ENCODE peak calls at places on chromosome 19, in five cellular contexts. One of them, this sample, is unnamed.

GRCh38 chr19:45403781-45404556 is 900 bp downstream of the PPP1R13L start:
- DNase-seq in left ventricle myocardium inferior: peak; percentile 75
- DNase-seq in adrenal gland: peak; percentile 68
- DNase-seq in effector memory CD4-positive, alpha-beta T cell: peak; percentile 42
- DNase-seq in right lobe of liver: peak; percentile 67
- DNase-seq in this sample: no peak

GRCh38 chr19:41521860-41522555 is 54.0 kb upstream of the CEACAM21 start:
- DNase-seq in left ventricle myocardium inferior: no peak
- DNase-seq in adrenal gland: no peak
- DNase-seq in effector memory CD4-positive, alpha-beta T cell: peak; percentile 27
- DNase-seq in right lobe of liver: no peak
- DNase-seq in this sample: no peak

GRCh38 chr19:36837525-36837901 is 674 bp downstream of the ZNF790 start:
- DNase-seq in left ventricle myocardium inferior: no peak
- DNase-seq in adrenal gland: no peak
- DNase-seq in effector memory CD4-positive, alpha-beta T cell: no peak
- DNase-seq in right lobe of liver: peak; percentile 61
- DNase-seq in this sample: no peak

GRCh38 chr19:18682807-18683108 is 722 bp upstream of the CRTC1 start:
- DNase-seq in left ventricle myocardium inferior: no peak
- DNase-seq in adrenal gland: no peak
- DNase-seq in effector memory CD4-positive, alpha-beta T cell: no peak
- DNase-seq in right lobe of liver: no peak
- DNase-seq in this sample: no peak

GRCh38 chr19:55373993-55374757 is 2.5 kb upstream of the TMEM190 start:
- DNase-seq in left ventricle myocardium inferior: no peak
- DNase-seq in adrenal gland: no peak
- DNase-seq in effector memory CD4-positive, alpha-beta T cell: no peak
- DNase-seq in right lobe of liver: no peak
- DNase-seq in this sample: no peak

GRCh38 chr19:41311072-41311471 is 1.1 kb downstream of the CCDC97 start:
- DNase-seq in left ventricle myocardium inferior: no peak
- DNase-seq in adrenal gland: no peak
- DNase-seq in effector memory CD4-positive, alpha-beta T cell: no peak
- DNase-seq in right lobe of liver: no peak
- DNase-seq in this sample: no peak

GRCh38 chr19:596263-596655 is 6.6 kb downstream of the HCN2 start:
- DNase-seq in left ventricle myocardium inferior: no peak
- DNase-seq in adrenal gland: no peak
- DNase-seq in effector memory CD4-positive, alpha-beta T cell: no peak
- DNase-seq in right lobe of liver: no peak
- DNase-seq in this sample: no peak

GRCh38 chr19:53908933-53909415 is at the start of gene CACNG7:
- DNase-seq in left ventricle myocardium inferior: no peak
- DNase-seq in adrenal gland: no peak
- DNase-seq in effector memory CD4-positive, alpha-beta T cell: no peak
- DNase-seq in right lobe of liver: no peak
- DNase-seq in this sample: no peak

GRCh38 chr19:47998800-47999199 is 4.4 kb downstream of the ELSPBP1 start:
- DNase-seq in left ventricle myocardium inferior: no peak
- DNase-seq in adrenal gland: no peak
- DNase-seq in effector memory CD4-positive, alpha-beta T cell: no peak
- DNase-seq in right lobe of liver: no peak
- DNase-seq in this sample: no peak

GRCh38 chr19:30228113-30228725 is 144.0 kb upstream of the ZNF536 start:
- DNase-seq in left ventricle myocardium inferior: no peak
- DNase-seq in adrenal gland: peak; percentile 40
- DNase-seq in effector memory CD4-positive, alpha-beta T cell: no peak
- DNase-seq in right lobe of liver: no peak
- DNase-seq in this sample: no peak

GRCh38 chr19:41646589-41647204 is 19.8 kb upstream of the CEACAM4 start:
- DNase-seq in left ventricle myocardium inferior: no peak
- DNase-seq in adrenal gland: no peak
- DNase-seq in effector memory CD4-positive, alpha-beta T cell: peak; percentile 14
- DNase-seq in right lobe of liver: no peak
- DNase-seq in this sample: no peak

GRCh38 chr19:35832054-35832453 is 19.4 kb upstream of the PRODH2 start:
- DNase-seq in left ventricle myocardium inferior: no peak
- DNase-seq in adrenal gland: no peak
- DNase-seq in effector memory CD4-positive, alpha-beta T cell: no peak
- DNase-seq in right lobe of liver: no peak
- DNase-seq in this sample: no peak

GRCh38 chr19:5434351-5434917 is 20.8 kb upstream of the ZNRF4 start:
- DNase-seq in left ventricle myocardium inferior: no peak
- DNase-seq in adrenal gland: no peak
- DNase-seq in effector memory CD4-positive, alpha-beta T cell: no peak
- DNase-seq in right lobe of liver: no peak
- DNase-seq in this sample: no peak

GRCh38 chr19:48085904-48086864 is 24.4 kb downstream of the PLA2G4C start:
- DNase-seq in left ventricle myocardium inferior: no peak
- DNase-seq in adrenal gland: no peak
- DNase-seq in effector memory CD4-positive, alpha-beta T cell: no peak
- DNase-seq in right lobe of liver: no peak
- DNase-seq in this sample: no peak

GRCh38 chr19:12992729-12993128 is 2.5 kb upstream of the NFIX start:
- DNase-seq in left ventricle myocardium inferior: no peak
- DNase-seq in adrenal gland: no peak
- DNase-seq in effector memory CD4-positive, alpha-beta T cell: no peak
- DNase-seq in right lobe of liver: no peak
- DNase-seq in this sample: no peak

GRCh38 chr19:21491161-21491560 is 14.2 kb upstream of the ZNF429 start:
- DNase-seq in left ventricle myocardium inferior: no peak
- DNase-seq in adrenal gland: no peak
- DNase-seq in effector memory CD4-positive, alpha-beta T cell: no peak
- DNase-seq in right lobe of liver: no peak
- DNase-seq in this sample: no peak

GRCh38 chr19:12365094-12365371 is 450 bp downstream of the ZNF442 start:
- DNase-seq in left ventricle myocardium inferior: no peak
- DNase-seq in adrenal gland: peak; percentile 43
- DNase-seq in effector memory CD4-positive, alpha-beta T cell: no peak
- DNase-seq in right lobe of liver: no peak
- DNase-seq in this sample: no peak

GRCh38 chr19:13974073-13974472 is 21.8 kb downstream of the DCAF15 start:
- DNase-seq in left ventricle myocardium inferior: no peak
- DNase-seq in adrenal gland: no peak
- DNase-seq in effector memory CD4-positive, alpha-beta T cell: no peak
- DNase-seq in right lobe of liver: no peak
- DNase-seq in this sample: no peak

GRCh38 chr19:55340144-55340783 is 588 bp downstream of the KMT5C start:
- DNase-seq in left ventricle myocardium inferior: no peak
- DNase-seq in adrenal gland: peak; percentile 34
- DNase-seq in effector memory CD4-positive, alpha-beta T cell: peak; percentile 14
- DNase-seq in right lobe of liver: peak; percentile 55
- DNase-seq in this sample: no peak

GRCh38 chr19:2867025-2867991 is at the start of gene ZNF556:
- DNase-seq in left ventricle myocardium inferior: no peak
- DNase-seq in adrenal gland: no peak
- DNase-seq in effector memory CD4-positive, alpha-beta T cell: no peak
- DNase-seq in right lobe of liver: no peak
- DNase-seq in this sample: no peak

GRCh38 chr19:30556230-30556711 is 184.1 kb downstream of the ZNF536 start:
- DNase-seq in left ventricle myocardium inferior: no peak
- DNase-seq in adrenal gland: no peak
- DNase-seq in effector memory CD4-positive, alpha-beta T cell: no peak
- DNase-seq in right lobe of liver: no peak
- DNase-seq in this sample: no peak

GRCh38 chr19:54388001-54388802 is 23.5 kb upstream of the LAIR1 start:
- DNase-seq in left ventricle myocardium inferior: peak; percentile 26
- DNase-seq in adrenal gland: peak; percentile 33
- DNase-seq in effector memory CD4-positive, alpha-beta T cell: no peak
- DNase-seq in right lobe of liver: no peak
- DNase-seq in this sample: no peak

GRCh38 chr19:12567951-12568350 is 16.7 kb upstream of the ZNF564 start:
- DNase-seq in left ventricle myocardium inferior: no peak
- DNase-seq in adrenal gland: no peak
- DNase-seq in effector memory CD4-positive, alpha-beta T cell: no peak
- DNase-seq in right lobe of liver: no peak
- DNase-seq in this sample: no peak

DNA sequence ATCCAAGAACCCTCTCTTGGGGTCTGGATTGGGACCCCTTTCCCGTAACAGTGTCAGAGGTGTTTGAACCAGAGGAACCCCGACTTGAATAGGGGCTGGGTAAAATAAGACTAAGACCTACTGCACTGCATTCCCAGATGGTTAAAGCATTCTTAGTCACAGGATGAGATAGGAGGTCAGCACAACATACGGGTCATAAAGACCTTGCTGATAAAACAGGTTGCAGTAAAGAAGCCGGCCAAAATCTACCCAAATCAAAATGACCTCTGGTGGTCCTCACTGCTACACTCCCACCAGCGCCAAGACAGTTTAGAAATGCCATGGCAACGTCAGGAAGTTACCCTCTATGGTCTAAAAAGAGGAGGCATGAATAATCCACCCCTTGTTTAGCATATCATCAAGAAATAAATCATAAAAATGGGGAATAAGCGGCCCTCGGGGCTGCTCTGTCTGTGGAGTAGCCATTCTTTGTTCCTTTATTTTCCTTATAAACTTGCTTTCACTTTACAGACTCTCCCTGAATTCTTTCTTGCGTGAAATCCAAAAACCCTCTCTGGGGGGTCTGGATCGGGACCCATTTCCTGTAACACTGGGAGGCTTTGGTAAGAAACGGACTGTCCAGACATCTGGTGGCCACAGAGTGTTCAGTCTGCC is 4.4 kb upstream of the SIN3B start:
- DNase-seq in left ventricle myocardium inferior: no peak
- DNase-seq in adrenal gland: peak; percentile 34
- DNase-seq in effector memory CD4-positive, alpha-beta T cell: no peak
- DNase-seq in right lobe of liver: no peak
- DNase-seq in this sample: no peak
- H3K4me3 ChIP-seq in left ventricle myocardium inferior: peak overlapping the region; percentile 58
- H3K4me3 ChIP-seq in adrenal gland: no peak overlapping the region
- H3K4me3 ChIP-seq in effector memory CD4-positive, alpha-beta T cell: no peak overlapping the region
- H3K4me3 ChIP-seq in right lobe of liver: no peak overlapping the region
- H3K4me3 ChIP-seq in this sample: peak overlapping the region; percentile 70

DNA sequence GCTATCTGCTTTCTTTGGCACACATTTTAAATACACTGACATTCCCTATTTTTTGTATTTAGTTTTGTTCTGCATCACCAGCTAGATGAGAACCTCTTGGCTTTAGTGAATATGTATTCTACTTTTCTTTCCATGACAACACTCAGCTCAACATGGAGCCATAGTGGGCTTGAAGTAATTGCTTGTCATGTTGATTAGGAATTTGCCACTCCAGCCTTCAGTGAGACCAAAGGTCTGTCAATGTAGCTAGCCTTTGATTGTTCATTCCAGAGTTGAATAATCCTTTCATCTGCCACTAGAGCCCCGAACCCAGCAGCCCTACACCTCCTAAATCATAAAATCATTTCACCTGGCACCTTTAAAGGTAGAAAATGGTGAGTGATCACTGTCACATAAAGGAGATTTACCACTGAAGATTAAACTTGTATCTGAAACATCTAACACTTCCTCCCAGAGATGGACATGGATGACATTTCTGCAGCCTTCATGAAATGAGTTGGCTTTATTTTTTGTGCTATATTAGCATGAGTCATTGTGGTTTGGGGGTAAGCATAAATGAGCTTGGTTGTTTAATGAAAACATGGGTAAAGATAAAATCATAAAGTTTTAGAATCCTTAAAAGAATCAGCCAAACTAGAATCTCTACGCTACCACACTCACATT is 29.2 kb upstream of the GARRE1 start:
- DNase-seq in left ventricle myocardium inferior: no peak
- DNase-seq in adrenal gland: no peak
- DNase-seq in effector memory CD4-positive, alpha-beta T cell: no peak
- DNase-seq in right lobe of liver: no peak
- DNase-seq in this sample: no peak
- H3K36me3 ChIP-seq in left ventricle myocardium inferior: peaks cover 91% of the 10 kb centered on the region
- H3K36me3 ChIP-seq in adrenal gland: peaks cover 72% of the 10 kb centered on the region
- H3K36me3 ChIP-seq in effector memory CD4-positive, alpha-beta T cell: peaks cover 78% of the 10 kb centered on the region
- H3K36me3 ChIP-seq in right lobe of liver: peaks cover 9% of the 10 kb centered on the region
- H3K36me3 ChIP-seq in this sample: peaks cover 77% of the 10 kb centered on the region

GRCh38 chr19:50777261-50777660 is 7.0 kb downstream of the GPR32 start:
- DNase-seq in left ventricle myocardium inferior: no peak
- DNase-seq in adrenal gland: no peak
- DNase-seq in effector memory CD4-positive, alpha-beta T cell: no peak
- DNase-seq in right lobe of liver: no peak
- DNase-seq in this sample: no peak

GRCh38 chr19:50779504-50780457 is 9.5 kb downstream of the GPR32 start:
- DNase-seq in left ventricle myocardium inferior: no peak
- DNase-seq in adrenal gland: no peak
- DNase-seq in effector memory CD4-positive, alpha-beta T cell: no peak
- DNase-seq in right lobe of liver: no peak
- DNase-seq in this sample: no peak

GRCh38 chr19:50778906-50779430 is 8.7 kb downstream of the GPR32 start:
- DNase-seq in left ventricle myocardium inferior: no peak
- DNase-seq in adrenal gland: no peak
- DNase-seq in effector memory CD4-positive, alpha-beta T cell: no peak
- DNase-seq in right lobe of liver: no peak
- DNase-seq in this sample: no peak

GRCh38 chr19:50776131-50776530 is 5.9 kb downstream of the GPR32 start:
- DNase-seq in left ventricle myocardium inferior: no peak
- DNase-seq in adrenal gland: no peak
- DNase-seq in effector memory CD4-positive, alpha-beta T cell: no peak
- DNase-seq in right lobe of liver: no peak
- DNase-seq in this sample: no peak

GRCh38 chr19:50777830-50778303 is 7.6 kb downstream of the GPR32 start:
- DNase-seq in left ventricle myocardium inferior: no peak
- DNase-seq in adrenal gland: no peak
- DNase-seq in effector memory CD4-positive, alpha-beta T cell: no peak
- DNase-seq in right lobe of liver: no peak
- DNase-seq in this sample: no peak
- H3K4me3 ChIP-seq in left ventricle myocardium inferior: no peak overlapping the region
- H3K4me3 ChIP-seq in adrenal gland: no peak overlapping the region
- H3K4me3 ChIP-seq in effector memory CD4-positive, alpha-beta T cell: no peak overlapping the region
- H3K4me3 ChIP-seq in right lobe of liver: no peak overlapping the region
- H3K4me3 ChIP-seq in this sample: no peak overlapping the region

GRCh38 chr19:40247178-40247577 is 20.7 kb upstream of the CCNP start:
- DNase-seq in left ventricle myocardium inferior: no peak
- DNase-seq in adrenal gland: no peak
- DNase-seq in effector memory CD4-positive, alpha-beta T cell: no peak
- DNase-seq in right lobe of liver: no peak
- DNase-seq in this sample: no peak
- H3K36me3 ChIP-seq in left ventricle myocardium inferior: peaks cover 24% of the 10 kb centered on the region
- H3K36me3 ChIP-seq in adrenal gland: peaks cover 9% of the 10 kb centered on the region
- H3K36me3 ChIP-seq in effector memory CD4-positive, alpha-beta T cell: peaks cover 5% of the 10 kb centered on the region
- H3K36me3 ChIP-seq in right lobe of liver: no peaks in the 10 kb centered on the region
- H3K36me3 ChIP-seq in this sample: peaks cover 6% of the 10 kb centered on the region

DNA sequence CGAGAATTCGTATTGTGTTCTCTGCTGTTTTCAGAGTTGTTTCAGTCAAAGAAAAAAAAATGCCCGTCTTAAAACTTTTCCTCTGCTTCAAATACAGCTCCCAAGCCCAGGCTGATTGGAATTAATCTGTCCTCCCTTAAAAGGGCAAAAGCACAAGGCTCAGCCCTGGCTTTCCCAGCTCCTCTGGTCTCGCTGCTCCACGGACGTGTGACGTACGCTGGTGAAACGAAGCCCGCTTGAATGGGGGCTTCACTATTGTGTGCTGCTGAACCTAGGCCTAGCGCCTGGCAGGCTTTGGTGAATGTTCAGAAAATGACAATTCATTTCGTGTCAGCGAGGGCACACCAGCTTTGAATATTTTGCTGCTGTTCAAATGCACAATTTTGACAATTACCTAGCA is 654 bp upstream of the ZNF135 start:
- DNase-seq in left ventricle myocardium inferior: no peak
- DNase-seq in adrenal gland: no peak
- DNase-seq in effector memory CD4-positive, alpha-beta T cell: no peak
- DNase-seq in right lobe of liver: no peak
- DNase-seq in this sample: no peak
- H3K4me3 ChIP-seq in left ventricle myocardium inferior: peak overlapping the region; percentile 86
- H3K4me3 ChIP-seq in adrenal gland: no peak overlapping the region
- H3K4me3 ChIP-seq in effector memory CD4-positive, alpha-beta T cell: peak overlapping the region; percentile 44
- H3K4me3 ChIP-seq in right lobe of liver: no peak overlapping the region
- H3K4me3 ChIP-seq in this sample: peak overlapping the region; percentile 78

This sample was measured in ascending aorta.